ENCODE peak calls at places on chromosomes 7 and 10, in five cellular contexts. O is vagina; T is naive thymus-derived CD4-positive, alpha-beta T cell; L is heart right ventricle; A is ovary. P is an unnamed sample.

GRCh38 chr7:16646427-16647081 is 573 bp downstream of the BZW2 start:
- DNase-seq in O (no peak), T (no peak), A (no peak), L (no peak), P (no peak)

GRCh38 chr7:1144269-1144771 is 15.7 kb downstream of the ZFAND2A start:
- DNase-seq in A (no peak), T (no peak), O (no peak), L (peak), P (no peak)

GRCh38 chr7:131931368-131931767 is 374.9 kb upstream of the PODXL start:
- DNase-seq in O (no peak), A (no peak), L (no peak), T (no peak), P (no peak)

GRCh38 chr10:80164596-80164995 is 32.1 kb downstream of the PLAC9 start:
- DNase-seq in A (no peak), L (no peak), T (no peak), O (no peak), P (no peak)

GRCh38 chr10:122830965-122831353 is 14.7 kb downstream of the CUZD1 start:
- DNase-seq in L (no peak), O (no peak), A (no peak), T (no peak), P (no peak)

GRCh38 chr10:58152698-58153263 is 114.9 kb downstream of the IPMK start:
- DNase-seq in A (peak), T (no peak), O (no peak), L (peak), P (peak)

GRCh38 chr7:91357929-91358328 is 93.7 kb downstream of the FZD1 start:
- DNase-seq in A (no peak), T (no peak), L (no peak), O (no peak), P (no peak)

GRCh38 chr7:158019726-158020705 is 567.6 kb downstream of the PTPRN2 start:
- DNase-seq in O (no peak), L (no peak), T (no peak), A (no peak), P (no peak)

GRCh38 chr10:78319841-78320240 is 286.2 kb downstream of the RPS24 start:
- DNase-seq in T (no peak), O (peak), L (no peak), A (no peak), P (no peak)

GRCh38 chr7:4745971-4746919 is 29.2 kb upstream of the AP5Z1 start:
- DNase-seq in L (no peak), A (no peak), T (no peak), O (no peak), P (no peak)

GRCh38 chr7:30310674-30311362 is 26.4 kb downstream of the ZNRF2 start:
- DNase-seq in A (no peak), T (no peak), O (no peak), L (no peak), P (no peak)

GRCh38 chr7:50812847-50813475 is 30.3 kb upstream of the GRB10 start:
- DNase-seq in L (peak), O (no peak), A (peak), T (no peak), P (no peak)

GRCh38 chr7:147879116-147879750 is 711.3 kb upstream of the C7orf33 start:
- DNase-seq in L (no peak), A (no peak), O (no peak), T (no peak), P (no peak)

GRCh38 chr7:143456992-143457793 is 13.9 kb downstream of the TAS2R60 start:
- DNase-seq in T (no peak), O (no peak), L (no peak), A (no peak), P (no peak)

GRCh38 chr7:75646551-75647102 is 92.1 kb downstream of the HIP1 start:
- DNase-seq in L (no peak), O (no peak), T (no peak), A (no peak), P (no peak)
- H3K4me3 ChIP-seq in L (no peak), O (no peak), T (no peak), A (no peak), P (no peak)

GRCh38 chr7:84057576-84057975 is 137.0 kb downstream of the SEMA3A start:
- DNase-seq in T (no peak), A (no peak), L (no peak), O (no peak), P (no peak)
- H3K27ac ChIP-seq in T (no peak), A (no peak), L (no peak), O (no peak), P (no peak)

GRCh38 chr7:27113991-27114866 is 11.7 kb upstream of the HOXA2 start:
- DNase-seq in A (peak), O (no peak), T (no peak), L (no peak), P (no peak)

GRCh38 chr7:27112960-27113949 is 10.8 kb upstream of the HOXA2 start:
- DNase-seq in T (no peak), A (peak), O (no peak), L (no peak), P (no peak)

GRCh38 chr7:27111753-27112277 is 9.3 kb upstream of the HOXA2 start:
- DNase-seq in L (no peak), T (no peak), A (no peak), O (no peak), P (no peak)

GRCh38 chr7:27110977-27111752 is 8.7 kb upstream of the HOXA2 start:
- DNase-seq in L (no peak), A (peak), O (no peak), T (no peak), P (no peak)

GRCh38 chr7:27112361-27112760 is 9.9 kb upstream of the HOXA2 start:
- DNase-seq in A (no peak), L (no peak), T (no peak), O (no peak), P (no peak)
- H3K4me3 ChIP-seq in A (no peak), L (no peak), T (no peak), O (no peak), P (no peak)

DNA sequence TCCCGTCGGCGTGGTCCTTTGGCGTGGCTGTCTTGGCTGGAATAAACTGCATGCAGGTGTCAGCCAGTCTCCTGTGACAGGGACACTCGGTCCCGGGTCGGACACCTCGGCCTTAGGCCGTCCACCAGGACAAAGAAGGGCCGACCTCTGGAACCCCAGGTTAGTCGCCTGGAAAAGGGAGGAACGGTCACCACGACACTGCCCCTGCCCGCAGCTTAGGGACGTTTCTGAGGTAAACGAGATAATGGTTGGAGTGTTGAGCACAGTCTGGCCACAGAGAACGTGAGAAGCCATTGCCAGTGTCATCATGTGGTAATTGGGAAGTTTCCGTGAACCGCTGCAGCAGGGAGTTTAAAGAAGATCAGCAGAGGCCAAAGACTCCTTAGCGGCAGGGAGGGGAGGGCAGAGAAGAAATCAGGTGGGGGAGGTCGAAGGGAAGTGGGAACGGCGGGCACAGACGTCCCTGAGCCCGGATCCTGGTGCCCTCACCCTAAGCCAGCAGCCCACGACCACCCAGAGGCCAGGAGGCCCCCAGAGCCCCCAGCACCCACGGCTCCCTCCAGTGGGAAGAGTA is 73.5 kb upstream of the FAM20C start:
- DNase-seq in O (peak), A (no peak), T (no peak), L (no peak), P (no peak)
- H3K27ac ChIP-seq in O (no peak), A (no peak), T (no peak), L (peak), P (no peak)

GRCh38 chr10:48638739-48639527 is 34.1 kb upstream of the ARHGAP22 start:
- DNase-seq in L (no peak), O (no peak), T (no peak), A (no peak), P (no peak)

GRCh38 chr10:48638158-48638557 is 33.3 kb upstream of the ARHGAP22 start:
- DNase-seq in L (no peak), T (no peak), A (no peak), O (no peak), P (no peak)

GRCh38 chr10:48636901-48637300 is 32.0 kb upstream of the ARHGAP22 start:
- DNase-seq in T (no peak), O (no peak), A (no peak), L (no peak), P (no peak)

GRCh38 chr10:48636231-48636630 is 31.4 kb upstream of the ARHGAP22 start:
- DNase-seq in A (no peak), O (no peak), L (no peak), T (no peak), P (no peak)

GRCh38 chr10:48639646-48640045 is 34.8 kb upstream of the ARHGAP22 start:
- DNase-seq in L (no peak), T (no peak), O (no peak), A (no peak), P (no peak)
- H3K4me3 ChIP-seq in L (no peak), T (no peak), O (no peak), A (no peak), P (no peak)

GRCh38 chr7:76509931-76510877 is at the start of gene UPK3B:
- DNase-seq in A (no peak), T (no peak), O (no peak), L (no peak), P (peak)

GRCh38 chr7:76515999-76516443 is 5.7 kb downstream of the UPK3B start:
- DNase-seq in T (peak), L (no peak), A (peak), O (no peak), P (no peak)

GRCh38 chr7:76512941-76513816 is 2.8 kb downstream of the UPK3B start:
- DNase-seq in L (no peak), T (no peak), O (no peak), A (no peak), P (peak)

GRCh38 chr7:76514926-76515325 is 4.6 kb downstream of the UPK3B start:
- DNase-seq in T (no peak), L (no peak), A (no peak), O (no peak), P (no peak)

DNA sequence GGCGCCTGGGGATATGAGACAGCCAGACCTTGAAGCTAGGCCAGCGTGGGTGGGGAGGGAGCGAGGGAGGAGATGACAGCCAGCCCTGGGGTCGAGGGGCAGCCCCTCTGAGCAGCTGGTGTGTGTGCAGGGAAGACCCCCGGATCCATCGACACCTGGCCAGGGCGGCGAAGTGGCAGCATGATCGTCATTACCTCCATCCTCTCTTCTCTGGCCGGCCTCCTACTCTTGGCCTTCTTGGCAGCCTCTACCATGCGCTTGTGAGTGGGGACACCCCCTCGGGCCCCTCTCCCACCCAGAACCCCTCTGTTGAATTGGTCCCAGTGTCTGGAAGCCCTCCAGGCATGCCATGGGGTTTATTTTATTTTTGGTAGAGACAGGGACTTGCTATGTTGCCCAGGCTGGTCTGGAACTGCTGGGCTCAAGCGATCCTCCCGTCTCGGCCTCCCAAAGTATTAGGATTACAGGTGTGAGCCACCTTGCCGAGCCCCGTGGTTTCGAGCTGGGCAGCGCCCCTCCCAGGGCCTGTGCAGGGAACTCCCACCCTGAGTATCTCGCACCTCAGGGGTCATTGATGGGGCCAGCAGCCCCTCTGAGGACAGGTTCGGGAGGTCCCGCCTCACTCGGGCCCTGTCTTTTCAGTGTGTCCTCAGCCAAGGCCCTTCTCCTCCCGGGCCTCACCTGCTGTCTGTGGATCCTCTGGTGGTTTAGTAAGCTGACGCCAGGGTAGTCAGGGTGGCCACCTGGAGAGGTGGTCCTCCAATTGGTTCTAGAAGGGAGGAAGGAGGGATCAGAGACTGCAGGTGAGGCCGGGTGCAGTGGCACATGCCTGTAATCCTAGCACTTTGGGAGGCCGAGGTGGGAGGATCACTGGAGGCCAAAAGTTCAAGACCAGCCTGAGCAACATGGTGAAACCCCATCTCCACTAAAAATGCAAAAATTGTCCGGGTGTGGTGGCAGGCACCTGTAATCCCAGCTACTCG is 3.8 kb downstream of the UPK3B start:
- DNase-seq in T (no peak), A (no peak), L (no peak), O (no peak), P (no peak)
- H3K27ac ChIP-seq in T (no peak), A (no peak), L (no peak), O (peak), P (no peak)

GRCh38 chr7:93146036-93146435 is 2.1 kb downstream of the SAMD9L start:
- DNase-seq in A (no peak), L (no peak), T (no peak), O (no peak), P (no peak)

GRCh38 chr7:93148727-93149126 is 542 bp upstream of the SAMD9L start:
- DNase-seq in L (no peak), T (no peak), A (no peak), O (no peak), P (no peak)

GRCh38 chr7:93148135-93148534 is at the start of gene SAMD9L:
- DNase-seq in A (no peak), T (no peak), O (no peak), L (no peak), P (no peak)

GRCh38 chr7:93146465-93147127 is 1.6 kb downstream of the SAMD9L start:
- DNase-seq in A (no peak), L (no peak), O (no peak), T (no peak), P (no peak)

GRCh38 chr7:93147358-93147757 is 827 bp downstream of the SAMD9L start:
- DNase-seq in O (no peak), T (no peak), L (peak), A (no peak), P (no peak)
- H3K4me3 ChIP-seq in O (peak), T (peak), L (peak), A (peak), P (no peak)